ENCODE peak calls at places on chromosomes 16 and 17, in seven cellular contexts. One of them, this sample, is unnamed.

GRCh38 chr16:51500306-51500705 is 349.2 kb upstream of the SALL1 start:
- DNase-seq in WTC11: no peak
- DNase-seq in heart left ventricle: no peak
- DNase-seq in GM23338: no peak
- DNase-seq in activated B cell treated with CpG ODN at 0.5 μM for 24 hours: no peak
- DNase-seq in RWPE1: peak
- DNase-seq in mesothelial cell of epicardium: no peak
- DNase-seq in this sample: no peak

GRCh38 chr17:48854774-48855476 is 24.1 kb downstream of the CALCOCO2 start:
- DNase-seq in WTC11: no peak
- DNase-seq in heart left ventricle: no peak
- DNase-seq in GM23338: no peak
- DNase-seq in activated B cell treated with CpG ODN at 0.5 μM for 24 hours: no peak
- DNase-seq in RWPE1: no peak
- DNase-seq in mesothelial cell of epicardium: no peak
- DNase-seq in this sample: no peak

GRCh38 chr17:49337900-49338299 is 24.1 kb downstream of the ZNF652 start:
- DNase-seq in WTC11: no peak
- DNase-seq in heart left ventricle: no peak
- DNase-seq in GM23338: no peak
- DNase-seq in activated B cell treated with CpG ODN at 0.5 μM for 24 hours: no peak
- DNase-seq in RWPE1: no peak
- DNase-seq in mesothelial cell of epicardium: no peak
- DNase-seq in this sample: no peak

GRCh38 chr17:54882371-54882770 is 18.3 kb upstream of the TOM1L1 start:
- DNase-seq in WTC11: no peak
- DNase-seq in heart left ventricle: no peak
- DNase-seq in GM23338: no peak
- DNase-seq in activated B cell treated with CpG ODN at 0.5 μM for 24 hours: no peak
- DNase-seq in RWPE1: no peak
- DNase-seq in mesothelial cell of epicardium: no peak
- DNase-seq in this sample: no peak

GRCh38 chr17:77324227-77324626 is 183.5 kb downstream of the SEC14L1 start:
- DNase-seq in WTC11: peak
- DNase-seq in heart left ventricle: no peak
- DNase-seq in GM23338: no peak
- DNase-seq in activated B cell treated with CpG ODN at 0.5 μM for 24 hours: no peak
- DNase-seq in RWPE1: no peak
- DNase-seq in mesothelial cell of epicardium: no peak
- DNase-seq in this sample: peak

GRCh38 chr17:31413871-31414589 is 22.6 kb downstream of the RAB11FIP4 start:
- DNase-seq in WTC11: no peak
- DNase-seq in heart left ventricle: no peak
- DNase-seq in GM23338: no peak
- DNase-seq in activated B cell treated with CpG ODN at 0.5 μM for 24 hours: no peak
- DNase-seq in RWPE1: peak
- DNase-seq in mesothelial cell of epicardium: no peak
- DNase-seq in this sample: peak

GRCh38 chr17:79207957-79208356 is 133.3 kb downstream of the ENGASE start:
- DNase-seq in WTC11: no peak
- DNase-seq in heart left ventricle: no peak
- DNase-seq in GM23338: no peak
- DNase-seq in activated B cell treated with CpG ODN at 0.5 μM for 24 hours: no peak
- DNase-seq in RWPE1: no peak
- DNase-seq in mesothelial cell of epicardium: no peak
- DNase-seq in this sample: no peak

GRCh38 chr16:8346291-8346690 is 244.0 kb downstream of the TMEM114 start:
- DNase-seq in WTC11: no peak
- DNase-seq in heart left ventricle: no peak
- DNase-seq in GM23338: peak
- DNase-seq in activated B cell treated with CpG ODN at 0.5 μM for 24 hours: no peak
- DNase-seq in RWPE1: no peak
- DNase-seq in mesothelial cell of epicardium: no peak
- DNase-seq in this sample: no peak

GRCh38 chr17:78237403-78238012 is 6.1 kb downstream of the TMEM235 start:
- DNase-seq in WTC11: no peak
- DNase-seq in heart left ventricle: no peak
- DNase-seq in GM23338: no peak
- DNase-seq in activated B cell treated with CpG ODN at 0.5 μM for 24 hours: no peak
- DNase-seq in RWPE1: no peak
- DNase-seq in mesothelial cell of epicardium: no peak
- DNase-seq in this sample: peak

GRCh38 chr16:85553436-85554113 is 59.5 kb upstream of the GSE1 start:
- DNase-seq in WTC11: peak
- DNase-seq in heart left ventricle: peak
- DNase-seq in GM23338: peak
- DNase-seq in activated B cell treated with CpG ODN at 0.5 μM for 24 hours: peak
- DNase-seq in RWPE1: peak
- DNase-seq in mesothelial cell of epicardium: no peak
- DNase-seq in this sample: no peak

GRCh38 chr17:39669897-39670735 is 1.9 kb downstream of the PNMT start:
- DNase-seq in WTC11: no peak
- DNase-seq in heart left ventricle: peak
- DNase-seq in GM23338: no peak
- DNase-seq in activated B cell treated with CpG ODN at 0.5 μM for 24 hours: no peak
- DNase-seq in RWPE1: no peak
- DNase-seq in mesothelial cell of epicardium: no peak
- DNase-seq in this sample: no peak

DNA sequence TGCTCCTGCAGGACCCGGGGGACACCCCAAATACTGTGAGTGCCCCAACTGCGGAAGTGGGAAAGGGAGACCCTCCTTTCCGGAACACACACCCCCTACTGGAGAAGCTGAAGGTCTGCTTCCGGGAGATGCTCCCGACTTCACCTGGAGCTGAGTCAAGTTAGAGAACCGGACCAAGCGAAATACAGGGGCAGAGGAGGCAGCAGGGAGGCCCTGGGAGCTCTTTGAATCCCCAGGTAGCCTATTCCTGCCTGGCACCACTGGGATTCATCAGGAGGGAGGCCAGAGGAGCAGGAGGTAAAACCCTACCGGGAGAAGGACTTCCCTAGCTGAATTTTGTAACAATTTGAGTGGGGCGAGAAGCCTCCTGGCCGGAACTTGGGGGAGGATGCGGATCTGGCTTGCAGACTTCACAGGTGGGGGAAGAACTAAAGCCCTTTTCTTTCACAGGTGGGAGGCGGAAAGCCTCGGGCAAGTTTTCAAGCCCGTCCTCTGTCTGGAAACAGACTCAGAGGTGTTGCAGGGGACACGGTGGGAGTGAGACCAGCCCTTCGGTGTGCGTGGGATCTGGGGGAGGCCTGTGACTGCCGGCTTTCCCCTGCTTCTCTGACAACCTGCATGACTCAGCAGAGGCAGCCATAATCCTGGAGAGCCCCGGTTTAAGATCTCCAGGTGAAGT is 22.4 kb upstream of the TEKT1 start:
- DNase-seq in WTC11: peak
- DNase-seq in heart left ventricle: no peak
- DNase-seq in GM23338: peak
- DNase-seq in activated B cell treated with CpG ODN at 0.5 μM for 24 hours: no peak
- DNase-seq in RWPE1: no peak
- DNase-seq in mesothelial cell of epicardium: no peak
- DNase-seq in this sample: no peak
- TF ChIP-seq CTCF in WTC11: peak
- TF ChIP-seq CTCF in heart left ventricle: no peak
- TF ChIP-seq CTCF in GM23338: peak
- TF ChIP-seq CTCF in activated B cell treated with CpG ODN at 0.5 μM for 24 hours: no peak
- TF ChIP-seq CTCF in RWPE1: no peak
- TF ChIP-seq CTCF in mesothelial cell of epicardium: peak
- TF ChIP-seq CTCF in this sample: peak

DNA sequence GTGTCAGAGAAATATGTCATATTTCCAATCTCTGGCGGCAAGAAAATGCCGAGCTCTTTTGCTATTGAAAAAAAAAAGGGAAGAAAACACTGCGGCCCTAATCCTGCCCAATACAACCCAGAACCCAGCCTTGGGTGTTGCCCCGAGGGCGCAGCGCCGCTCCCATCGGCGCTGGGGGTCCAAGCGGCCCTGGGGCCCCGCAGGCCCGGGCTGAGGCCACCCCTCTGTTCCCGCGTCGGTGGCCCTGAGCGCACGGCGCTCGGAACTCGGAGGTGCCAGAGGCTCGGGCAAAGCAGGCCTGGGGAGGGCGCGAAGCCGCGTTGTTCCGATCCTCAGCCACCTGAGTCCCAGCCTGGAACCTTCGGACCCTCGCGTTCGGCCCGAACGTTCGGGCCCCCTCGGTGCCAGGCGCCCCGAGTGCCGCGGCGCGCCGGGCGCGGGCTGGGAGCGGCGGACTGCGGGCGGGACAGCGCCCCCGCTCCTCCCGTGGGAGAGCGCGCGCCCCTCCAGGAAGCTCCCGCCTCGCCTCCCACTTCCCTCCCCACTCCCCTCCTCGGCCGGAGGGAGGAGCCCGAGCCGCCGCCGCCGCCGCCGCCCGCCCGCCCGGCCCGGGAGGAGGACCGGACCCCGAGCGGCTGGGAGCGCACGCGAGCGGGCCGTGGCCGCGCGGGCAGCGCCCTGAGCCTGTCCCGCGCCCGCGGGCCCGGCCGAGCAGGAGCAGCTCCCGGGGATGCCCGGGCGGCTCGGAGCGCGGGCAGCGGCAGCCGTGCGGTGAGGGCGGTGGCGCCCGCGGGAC is at the start of gene CPNE2:
- DNase-seq in WTC11: peak
- DNase-seq in heart left ventricle: peak
- DNase-seq in GM23338: peak
- DNase-seq in activated B cell treated with CpG ODN at 0.5 μM for 24 hours: peak
- DNase-seq in RWPE1: peak
- DNase-seq in mesothelial cell of epicardium: peak
- DNase-seq in this sample: no peak
- TF ChIP-seq CTCF in WTC11: no peak
- TF ChIP-seq CTCF in heart left ventricle: peak
- TF ChIP-seq CTCF in GM23338: no peak
- TF ChIP-seq CTCF in activated B cell treated with CpG ODN at 0.5 μM for 24 hours: no peak
- TF ChIP-seq CTCF in RWPE1: no peak
- TF ChIP-seq CTCF in mesothelial cell of epicardium: no peak
- TF ChIP-seq CTCF in this sample: no peak

GRCh38 chr16:31087971-31088370 is 772 bp downstream of the PRSS53 start:
- DNase-seq in WTC11: no peak
- DNase-seq in heart left ventricle: no peak
- DNase-seq in GM23338: no peak
- DNase-seq in activated B cell treated with CpG ODN at 0.5 μM for 24 hours: no peak
- DNase-seq in RWPE1: no peak
- DNase-seq in mesothelial cell of epicardium: no peak
- DNase-seq in this sample: no peak
- TF ChIP-seq CTCF in WTC11: no peak
- TF ChIP-seq CTCF in heart left ventricle: no peak
- TF ChIP-seq CTCF in GM23338: no peak
- TF ChIP-seq CTCF in activated B cell treated with CpG ODN at 0.5 μM for 24 hours: no peak
- TF ChIP-seq CTCF in RWPE1: no peak
- TF ChIP-seq CTCF in mesothelial cell of epicardium: no peak
- TF ChIP-seq CTCF in this sample: no peak

GRCh38 chr16:86784267-86784626 is 205.9 kb downstream of the FOXL1 start:
- DNase-seq in WTC11: no peak
- DNase-seq in heart left ventricle: no peak
- DNase-seq in GM23338: no peak
- DNase-seq in activated B cell treated with CpG ODN at 0.5 μM for 24 hours: no peak
- DNase-seq in RWPE1: no peak
- DNase-seq in mesothelial cell of epicardium: no peak
- DNase-seq in this sample: no peak

GRCh38 chr16:86781046-86781445 is 202.7 kb downstream of the FOXL1 start:
- DNase-seq in WTC11: no peak
- DNase-seq in heart left ventricle: no peak
- DNase-seq in GM23338: no peak
- DNase-seq in activated B cell treated with CpG ODN at 0.5 μM for 24 hours: no peak
- DNase-seq in RWPE1: no peak
- DNase-seq in mesothelial cell of epicardium: no peak
- DNase-seq in this sample: no peak

GRCh38 chr16:86786338-86786737 is 208.0 kb downstream of the FOXL1 start:
- DNase-seq in WTC11: no peak
- DNase-seq in heart left ventricle: no peak
- DNase-seq in GM23338: no peak
- DNase-seq in activated B cell treated with CpG ODN at 0.5 μM for 24 hours: no peak
- DNase-seq in RWPE1: no peak
- DNase-seq in mesothelial cell of epicardium: no peak
- DNase-seq in this sample: no peak

GRCh38 chr16:86787538-86787937 is 209.2 kb downstream of the FOXL1 start:
- DNase-seq in WTC11: no peak
- DNase-seq in heart left ventricle: no peak
- DNase-seq in GM23338: no peak
- DNase-seq in activated B cell treated with CpG ODN at 0.5 μM for 24 hours: no peak
- DNase-seq in RWPE1: no peak
- DNase-seq in mesothelial cell of epicardium: no peak
- DNase-seq in this sample: no peak

GRCh38 chr16:86783626-86784266 is 205.4 kb downstream of the FOXL1 start:
- DNase-seq in WTC11: no peak
- DNase-seq in heart left ventricle: no peak
- DNase-seq in GM23338: no peak
- DNase-seq in activated B cell treated with CpG ODN at 0.5 μM for 24 hours: no peak
- DNase-seq in RWPE1: peak
- DNase-seq in mesothelial cell of epicardium: no peak
- DNase-seq in this sample: no peak
- TF ChIP-seq CTCF in WTC11: no peak
- TF ChIP-seq CTCF in heart left ventricle: no peak
- TF ChIP-seq CTCF in GM23338: no peak
- TF ChIP-seq CTCF in activated B cell treated with CpG ODN at 0.5 μM for 24 hours: no peak
- TF ChIP-seq CTCF in RWPE1: no peak
- TF ChIP-seq CTCF in mesothelial cell of epicardium: no peak
- TF ChIP-seq CTCF in this sample: no peak

GRCh38 chr16:83979456-83979855 is 11.4 kb downstream of the NECAB2 start:
- DNase-seq in WTC11: no peak
- DNase-seq in heart left ventricle: no peak
- DNase-seq in GM23338: no peak
- DNase-seq in activated B cell treated with CpG ODN at 0.5 μM for 24 hours: no peak
- DNase-seq in RWPE1: no peak
- DNase-seq in mesothelial cell of epicardium: no peak
- DNase-seq in this sample: no peak

GRCh38 chr16:83975646-83976260 is 7.7 kb downstream of the NECAB2 start:
- DNase-seq in WTC11: no peak
- DNase-seq in heart left ventricle: no peak
- DNase-seq in GM23338: no peak
- DNase-seq in activated B cell treated with CpG ODN at 0.5 μM for 24 hours: no peak
- DNase-seq in RWPE1: no peak
- DNase-seq in mesothelial cell of epicardium: no peak
- DNase-seq in this sample: no peak

GRCh38 chr16:83977056-83977815 is 9.2 kb downstream of the NECAB2 start:
- DNase-seq in WTC11: no peak
- DNase-seq in heart left ventricle: no peak
- DNase-seq in GM23338: no peak
- DNase-seq in activated B cell treated with CpG ODN at 0.5 μM for 24 hours: no peak
- DNase-seq in RWPE1: no peak
- DNase-seq in mesothelial cell of epicardium: no peak
- DNase-seq in this sample: no peak

GRCh38 chr16:83980794-83981193 is 12.8 kb downstream of the NECAB2 start:
- DNase-seq in WTC11: no peak
- DNase-seq in heart left ventricle: no peak
- DNase-seq in GM23338: no peak
- DNase-seq in activated B cell treated with CpG ODN at 0.5 μM for 24 hours: no peak
- DNase-seq in RWPE1: no peak
- DNase-seq in mesothelial cell of epicardium: no peak
- DNase-seq in this sample: no peak

DNA sequence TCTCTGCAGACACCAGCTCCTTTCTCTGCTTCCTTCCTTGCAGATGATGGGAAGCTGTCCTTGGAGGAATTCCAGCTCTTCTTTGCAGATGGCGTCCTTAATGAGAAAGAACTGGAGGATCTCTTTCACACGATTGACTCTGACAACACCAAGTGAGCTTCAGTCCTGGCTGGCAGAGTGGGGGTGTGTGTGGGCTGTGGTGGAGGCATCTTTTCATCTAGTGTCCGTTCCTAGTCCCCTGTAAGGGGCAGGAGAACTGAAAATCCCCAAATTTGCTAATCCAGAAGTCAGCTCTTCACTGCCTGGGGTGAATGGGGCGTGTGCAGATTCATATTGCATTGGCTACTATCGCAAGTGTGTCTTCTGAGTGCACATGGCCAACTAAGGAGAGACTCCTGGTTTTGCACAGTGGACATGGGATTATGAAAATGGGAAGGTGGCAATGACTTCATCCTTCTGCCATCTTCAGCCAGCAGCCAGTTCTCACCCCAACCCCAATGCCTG is 10.4 kb downstream of the NECAB2 start:
- DNase-seq in WTC11: no peak
- DNase-seq in heart left ventricle: no peak
- DNase-seq in GM23338: no peak
- DNase-seq in activated B cell treated with CpG ODN at 0.5 μM for 24 hours: no peak
- DNase-seq in RWPE1: no peak
- DNase-seq in mesothelial cell of epicardium: no peak
- DNase-seq in this sample: no peak
- TF ChIP-seq CTCF in WTC11: no peak
- TF ChIP-seq CTCF in heart left ventricle: no peak
- TF ChIP-seq CTCF in GM23338: no peak
- TF ChIP-seq CTCF in activated B cell treated with CpG ODN at 0.5 μM for 24 hours: no peak
- TF ChIP-seq CTCF in RWPE1: no peak
- TF ChIP-seq CTCF in mesothelial cell of epicardium: no peak
- TF ChIP-seq CTCF in this sample: no peak